ENCODE peak calls at places on chromosome 12, in ten cellular contexts. N, O, R, B, T, X, C, V, W and L are unnamed samples.

GRCh38 chr12:95002754-95003153 is 743 bp downstream of the NDUFA12 start:
- DNase-seq in W (no peak), B (no peak), C (no peak), V (no peak), N (no peak), T (no peak), O (no peak), R (no peak), X (no peak), L (no peak)

GRCh38 chr12:27460471-27460978 is 14.0 kb downstream of the SMCO2 start:
- DNase-seq in N (peak; percentile 43), R (no peak), C (peak; percentile 21), X (peak; percentile 29), O (no peak), T (no peak), W (no peak), B (no peak), V (no peak), L (no peak)

GRCh38 chr12:8698830-8699330 is 1.1 kb downstream of the RIMKLB start:
- DNase-seq in V (no peak), C (no peak), T (no peak), O (no peak), W (no peak), N (no peak), B (no peak), X (no peak), R (no peak), L (no peak)

GRCh38 chr12:34400423-34400881 is 378.2 kb downstream of the ALG10 start:
- DNase-seq in B (no peak), C (no peak), R (no peak), W (no peak), V (no peak), T (peak; percentile 8), X (peak; percentile 1), N (no peak), O (no peak), L (peak; percentile 4)

GRCh38 chr12:131371580-131372475 is 339.1 kb upstream of the SFSWAP start:
- DNase-seq in T (no peak), B (no peak), C (no peak), O (no peak), X (no peak), V (no peak), N (no peak), R (no peak), W (no peak), L (no peak)

GRCh38 chr12:132084681-132085635 is 59.2 kb downstream of the DDX51 start:
- DNase-seq in R (no peak), T (peak; percentile 77), N (no peak), O (peak; percentile 22), W (no peak), X (peak; percentile 81), B (peak; percentile 18), V (peak; percentile 48), C (peak; percentile 31), L (peak; percentile 73)

GRCh38 chr12:2794736-2795289 is at the start of gene FKBP4:
- DNase-seq in N (no peak), V (peak; percentile 82), X (peak; percentile 95), B (peak; percentile 76), T (peak; percentile 93), O (peak; percentile 87), W (no peak), C (peak; percentile 80), R (peak; percentile 97), L (peak; percentile 91)

GRCh38 chr12:59453461-59453860 is 142.4 kb upstream of the SLC16A7 start:
- DNase-seq in V (no peak), O (no peak), T (no peak), X (no peak), B (peak; percentile 15), R (no peak), N (no peak), W (no peak), C (no peak), L (no peak)

GRCh38 chr12:106145539-106146447 is 7.0 kb upstream of the NUAK1 start:
- DNase-seq in V (no peak), C (no peak), T (peak; percentile 47), R (no peak), B (no peak), N (no peak), W (no peak), X (peak; percentile 81), O (no peak), L (peak; percentile 18)

GRCh38 chr12:93729934-93730333 is 52.8 kb downstream of the CRADD start:
- DNase-seq in T (no peak), X (no peak), O (no peak), W (no peak), B (no peak), C (no peak), V (no peak), N (no peak), R (no peak), L (no peak)

GRCh38 chr12:8905546-8905945 is 8.8 kb upstream of the PHC1 start:
- DNase-seq in R (no peak), N (no peak), B (no peak), O (no peak), T (no peak), C (no peak), X (no peak), V (no peak), W (no peak), L (no peak)

GRCh38 chr12:46391630-46392029 is 19.1 kb upstream of the SLC38A2 start:
- DNase-seq in B (no peak), R (no peak), C (peak; percentile 51), W (no peak), O (no peak), V (no peak), T (no peak), N (no peak), X (no peak), L (no peak)

GRCh38 chr12:76864791-76865400 is 13.9 kb downstream of the CSRP2 start:
- DNase-seq in O (no peak), V (no peak), W (no peak), X (no peak), T (no peak), R (no peak), N (no peak), B (no peak), C (peak; percentile 29), L (no peak)

GRCh38 chr12:93177208-93178153 is 200.2 kb upstream of the NUDT4 start:
- DNase-seq in N (no peak), W (no peak), T (no peak), O (no peak), B (no peak), R (no peak), V (no peak), C (no peak), X (no peak), L (no peak)

GRCh38 chr12:42770261-42770660 is 180.7 kb upstream of the PRICKLE1 start:
- DNase-seq in R (no peak), N (no peak), X (no peak), T (no peak), B (no peak), C (no peak), O (no peak), V (no peak), W (no peak), L (no peak)

GRCh38 chr12:31289443-31289842 is 36.5 kb downstream of the SINHCAF start:
- DNase-seq in T (no peak), W (no peak), C (no peak), R (no peak), B (no peak), N (no peak), X (no peak), V (no peak), O (no peak), L (no peak)

GRCh38 chr12:97323154-97323553 is 139.4 kb upstream of the RMST start:
- DNase-seq in W (no peak), R (no peak), T (no peak), V (no peak), B (no peak), N (no peak), X (no peak), O (no peak), C (no peak), L (no peak)

GRCh38 chr12:93991882-93992415 is 156.4 kb upstream of the PLXNC1 start:
- DNase-seq in N (no peak), R (no peak), C (no peak), B (no peak), W (no peak), V (no peak), T (no peak), O (no peak), X (no peak), L (no peak)

GRCh38 chr12:102480401-102480800 is at the start of gene IGF1:
- DNase-seq in X (no peak), B (peak; percentile 60), V (no peak), C (peak; percentile 33), N (no peak), W (no peak), R (no peak), O (no peak), T (no peak), L (no peak)

GRCh38 chr12:95972832-95973465 is 23.2 kb downstream of the HAL start:
- DNase-seq in O (no peak), R (no peak), B (no peak), N (no peak), W (no peak), T (no peak), V (no peak), C (no peak), X (no peak), L (no peak)